ENCODE peak calls at places on chromosome 1, in six cellular contexts. B, G, M, F, L and V are unnamed samples.

GRCh38 chr1:6099787-6100765 is 54.4 kb downstream of the KCNAB2 start:
- DNase-seq in B (no peak), G (no peak), M (peak), F (no peak), L (no peak), V (no peak)

GRCh38 chr1:98926597-98926996 is 78.1 kb downstream of the PLPPR5 start:
- DNase-seq in B (no peak), G (no peak), M (no peak), F (no peak), L (no peak), V (no peak)

GRCh38 chr1:236179634-236180033 is 37.3 kb downstream of the GPR137B start:
- DNase-seq in B (no peak), G (no peak), M (no peak), F (no peak), L (no peak), V (no peak)

GRCh38 chr1:40782371-40782956 is 1.1 kb upstream of the KCNQ4 start:
- DNase-seq in B (no peak), G (no peak), M (no peak), F (no peak), L (no peak), V (peak)

GRCh38 chr1:233241782-233242181 is 53.7 kb downstream of the PCNX2 start:
- DNase-seq in B (no peak), G (no peak), M (no peak), F (no peak), L (no peak), V (no peak)

GRCh38 chr1:31857863-31858262 is 42.0 kb upstream of the SPOCD1 start:
- DNase-seq in B (no peak), G (no peak), M (no peak), F (no peak), L (no peak), V (no peak)

GRCh38 chr1:234369784-234370183 is 3.5 kb upstream of the COA6 start:
- DNase-seq in B (no peak), G (no peak), M (no peak), F (no peak), L (peak), V (no peak)

GRCh38 chr1:207860531-207860930 is 50.4 kb downstream of the CD34 start:
- DNase-seq in B (no peak), G (no peak), M (no peak), F (no peak), L (no peak), V (no peak)

GRCh38 chr1:116322752-116323405 is 50.2 kb upstream of the ATP1A1 start:
- DNase-seq in B (no peak), G (no peak), M (no peak), F (no peak), L (no peak), V (no peak)

GRCh38 chr1:41515131-41515678 is 30.7 kb upstream of the EDN2 start:
- DNase-seq in B (no peak), G (no peak), M (no peak), F (no peak), L (no peak), V (no peak)